ENCODE peak calls at places on chromosomes 2 and 18, in ten cellular contexts. One of them, this sample, is unnamed.

GRCh38 chr2:111196435-111196834 is 75.7 kb downstream of the BCL2L11 start:
- DNase-seq in kidney: no peak
- DNase-seq in sigmoid colon: no peak
- DNase-seq in AG08396: no peak
- DNase-seq in fibroblast of pulmonary artery: no peak
- DNase-seq in HFF-Myc: no peak
- DNase-seq in amygdala: no peak
- DNase-seq in NCI-H524: no peak
- DNase-seq in NCI-H1417: no peak
- DNase-seq in SK-MEL-5: no peak
- DNase-seq in this sample: no peak

GRCh38 chr18:74589021-74589420 is 8.6 kb upstream of the ZNF407 start:
- DNase-seq in kidney: no peak
- DNase-seq in sigmoid colon: no peak
- DNase-seq in AG08396: no peak
- DNase-seq in fibroblast of pulmonary artery: no peak
- DNase-seq in HFF-Myc: no peak
- DNase-seq in amygdala: no peak
- DNase-seq in NCI-H524: no peak
- DNase-seq in NCI-H1417: no peak
- DNase-seq in SK-MEL-5: no peak
- DNase-seq in this sample: no peak

GRCh38 chr18:78125497-78125896 is 854.1 kb upstream of the SALL3 start:
- DNase-seq in kidney: no peak
- DNase-seq in sigmoid colon: no peak
- DNase-seq in AG08396: no peak
- DNase-seq in fibroblast of pulmonary artery: no peak
- DNase-seq in HFF-Myc: no peak
- DNase-seq in amygdala: no peak
- DNase-seq in NCI-H524: no peak
- DNase-seq in NCI-H1417: no peak
- DNase-seq in SK-MEL-5: no peak
- DNase-seq in this sample: no peak

GRCh38 chr18:23032030-23032582 is 99.0 kb downstream of the RBBP8 start:
- DNase-seq in kidney: no peak
- DNase-seq in sigmoid colon: no peak
- DNase-seq in AG08396: peak
- DNase-seq in fibroblast of pulmonary artery: peak
- DNase-seq in HFF-Myc: no peak
- DNase-seq in amygdala: no peak
- DNase-seq in NCI-H524: no peak
- DNase-seq in NCI-H1417: no peak
- DNase-seq in SK-MEL-5: peak
- DNase-seq in this sample: no peak

GRCh38 chr2:227765788-227766187 is 20.1 kb downstream of the SCYGR8 start:
- DNase-seq in kidney: no peak
- DNase-seq in sigmoid colon: no peak
- DNase-seq in AG08396: no peak
- DNase-seq in fibroblast of pulmonary artery: peak
- DNase-seq in HFF-Myc: no peak
- DNase-seq in amygdala: no peak
- DNase-seq in NCI-H524: no peak
- DNase-seq in NCI-H1417: no peak
- DNase-seq in SK-MEL-5: no peak
- DNase-seq in this sample: no peak

GRCh38 chr2:74440378-74441110 is 1.2 kb downstream of the RTKN start:
- DNase-seq in kidney: peak
- DNase-seq in sigmoid colon: peak
- DNase-seq in AG08396: peak
- DNase-seq in fibroblast of pulmonary artery: peak
- DNase-seq in HFF-Myc: peak
- DNase-seq in amygdala: peak
- DNase-seq in NCI-H524: peak
- DNase-seq in NCI-H1417: peak
- DNase-seq in SK-MEL-5: peak
- DNase-seq in this sample: no peak

GRCh38 chr2:182015334-182016109 is 29.9 kb downstream of the PPP1R1C start:
- DNase-seq in kidney: no peak
- DNase-seq in sigmoid colon: no peak
- DNase-seq in AG08396: no peak
- DNase-seq in fibroblast of pulmonary artery: no peak
- DNase-seq in HFF-Myc: no peak
- DNase-seq in amygdala: no peak
- DNase-seq in NCI-H524: no peak
- DNase-seq in NCI-H1417: no peak
- DNase-seq in SK-MEL-5: no peak
- DNase-seq in this sample: no peak

GRCh38 chr2:170715062-170715931 is at the start of gene SP5:
- DNase-seq in kidney: peak
- DNase-seq in sigmoid colon: peak
- DNase-seq in AG08396: peak
- DNase-seq in fibroblast of pulmonary artery: peak
- DNase-seq in HFF-Myc: no peak
- DNase-seq in amygdala: no peak
- DNase-seq in NCI-H524: peak
- DNase-seq in NCI-H1417: peak
- DNase-seq in SK-MEL-5: no peak
- DNase-seq in this sample: peak

GRCh38 chr18:50119363-50119762 is 75.6 kb downstream of the MYO5B start:
- DNase-seq in kidney: no peak
- DNase-seq in sigmoid colon: no peak
- DNase-seq in AG08396: no peak
- DNase-seq in fibroblast of pulmonary artery: no peak
- DNase-seq in HFF-Myc: no peak
- DNase-seq in amygdala: no peak
- DNase-seq in NCI-H524: no peak
- DNase-seq in NCI-H1417: no peak
- DNase-seq in SK-MEL-5: no peak
- DNase-seq in this sample: no peak

GRCh38 chr2:45496869-45497268 is 114.2 kb downstream of the SRBD1 start:
- DNase-seq in kidney: no peak
- DNase-seq in sigmoid colon: no peak
- DNase-seq in AG08396: no peak
- DNase-seq in fibroblast of pulmonary artery: no peak
- DNase-seq in HFF-Myc: no peak
- DNase-seq in amygdala: no peak
- DNase-seq in NCI-H524: peak
- DNase-seq in NCI-H1417: no peak
- DNase-seq in SK-MEL-5: no peak
- DNase-seq in this sample: no peak

GRCh38 chr2:174744111-174744510 is 20.2 kb downstream of the CHRNA1 start:
- DNase-seq in kidney: no peak
- DNase-seq in sigmoid colon: no peak
- DNase-seq in AG08396: no peak
- DNase-seq in fibroblast of pulmonary artery: no peak
- DNase-seq in HFF-Myc: no peak
- DNase-seq in amygdala: no peak
- DNase-seq in NCI-H524: no peak
- DNase-seq in NCI-H1417: no peak
- DNase-seq in SK-MEL-5: no peak
- DNase-seq in this sample: no peak

GRCh38 chr2:237955640-237956401 is 11.0 kb upstream of the UBE2F start:
- DNase-seq in kidney: no peak
- DNase-seq in sigmoid colon: no peak
- DNase-seq in AG08396: peak
- DNase-seq in fibroblast of pulmonary artery: no peak
- DNase-seq in HFF-Myc: no peak
- DNase-seq in amygdala: no peak
- DNase-seq in NCI-H524: no peak
- DNase-seq in NCI-H1417: no peak
- DNase-seq in SK-MEL-5: no peak
- DNase-seq in this sample: no peak

GRCh38 chr2:26033270-26033768 is 565 bp upstream of the RAB10 start:
- DNase-seq in kidney: no peak
- DNase-seq in sigmoid colon: no peak
- DNase-seq in AG08396: no peak
- DNase-seq in fibroblast of pulmonary artery: peak
- DNase-seq in HFF-Myc: peak
- DNase-seq in amygdala: no peak
- DNase-seq in NCI-H524: peak
- DNase-seq in NCI-H1417: peak
- DNase-seq in SK-MEL-5: peak
- DNase-seq in this sample: peak

GRCh38 chr2:36376992-36377738 is 21.6 kb downstream of the CRIM1 start:
- DNase-seq in kidney: peak
- DNase-seq in sigmoid colon: no peak
- DNase-seq in AG08396: no peak
- DNase-seq in fibroblast of pulmonary artery: no peak
- DNase-seq in HFF-Myc: no peak
- DNase-seq in amygdala: no peak
- DNase-seq in NCI-H524: no peak
- DNase-seq in NCI-H1417: no peak
- DNase-seq in SK-MEL-5: no peak
- DNase-seq in this sample: peak

GRCh38 chr2:235050992-235051351 is 99.2 kb downstream of the SH3BP4 start:
- DNase-seq in kidney: peak
- DNase-seq in sigmoid colon: peak
- DNase-seq in AG08396: peak
- DNase-seq in fibroblast of pulmonary artery: peak
- DNase-seq in HFF-Myc: peak
- DNase-seq in amygdala: peak
- DNase-seq in NCI-H524: peak
- DNase-seq in NCI-H1417: peak
- DNase-seq in SK-MEL-5: peak
- DNase-seq in this sample: peak

GRCh38 chr2:225334524-225334923 is 65.0 kb upstream of the NYAP2 start:
- DNase-seq in kidney: no peak
- DNase-seq in sigmoid colon: no peak
- DNase-seq in AG08396: no peak
- DNase-seq in fibroblast of pulmonary artery: no peak
- DNase-seq in HFF-Myc: no peak
- DNase-seq in amygdala: no peak
- DNase-seq in NCI-H524: no peak
- DNase-seq in NCI-H1417: peak
- DNase-seq in SK-MEL-5: no peak
- DNase-seq in this sample: no peak

GRCh38 chr2:121197369-121198091 is 87.5 kb downstream of the TFCP2L1 start:
- DNase-seq in kidney: peak
- DNase-seq in sigmoid colon: peak
- DNase-seq in AG08396: peak
- DNase-seq in fibroblast of pulmonary artery: peak
- DNase-seq in HFF-Myc: peak
- DNase-seq in amygdala: peak
- DNase-seq in NCI-H524: no peak
- DNase-seq in NCI-H1417: no peak
- DNase-seq in SK-MEL-5: no peak
- DNase-seq in this sample: peak

GRCh38 chr18:74731097-74731496 is 133.4 kb downstream of the ZNF407 start:
- DNase-seq in kidney: no peak
- DNase-seq in sigmoid colon: no peak
- DNase-seq in AG08396: peak
- DNase-seq in fibroblast of pulmonary artery: peak
- DNase-seq in HFF-Myc: no peak
- DNase-seq in amygdala: no peak
- DNase-seq in NCI-H524: no peak
- DNase-seq in NCI-H1417: no peak
- DNase-seq in SK-MEL-5: no peak
- DNase-seq in this sample: no peak

GRCh38 chr18:49849331-49850217 is 36.2 kb upstream of the ACAA2 start:
- DNase-seq in kidney: peak
- DNase-seq in sigmoid colon: no peak
- DNase-seq in AG08396: peak
- DNase-seq in fibroblast of pulmonary artery: peak
- DNase-seq in HFF-Myc: peak
- DNase-seq in amygdala: no peak
- DNase-seq in NCI-H524: peak
- DNase-seq in NCI-H1417: peak
- DNase-seq in SK-MEL-5: peak
- DNase-seq in this sample: peak

GRCh38 chr2:145752091-145752806 is 1232.3 kb upstream of the ZEB2 start:
- DNase-seq in kidney: no peak
- DNase-seq in sigmoid colon: no peak
- DNase-seq in AG08396: peak
- DNase-seq in fibroblast of pulmonary artery: peak
- DNase-seq in HFF-Myc: peak
- DNase-seq in amygdala: no peak
- DNase-seq in NCI-H524: peak
- DNase-seq in NCI-H1417: peak
- DNase-seq in SK-MEL-5: peak
- DNase-seq in this sample: no peak

GRCh38 chr2:239318790-239319189 is 82.0 kb downstream of the HDAC4 start:
- DNase-seq in kidney: no peak
- DNase-seq in sigmoid colon: peak
- DNase-seq in AG08396: no peak
- DNase-seq in fibroblast of pulmonary artery: peak
- DNase-seq in HFF-Myc: no peak
- DNase-seq in amygdala: no peak
- DNase-seq in NCI-H524: no peak
- DNase-seq in NCI-H1417: no peak
- DNase-seq in SK-MEL-5: no peak
- DNase-seq in this sample: no peak

GRCh38 chr18:49721981-49722380 is 91.4 kb downstream of the ACAA2 start:
- DNase-seq in kidney: no peak
- DNase-seq in sigmoid colon: no peak
- DNase-seq in AG08396: no peak
- DNase-seq in fibroblast of pulmonary artery: no peak
- DNase-seq in HFF-Myc: no peak
- DNase-seq in amygdala: no peak
- DNase-seq in NCI-H524: no peak
- DNase-seq in NCI-H1417: no peak
- DNase-seq in SK-MEL-5: no peak
- DNase-seq in this sample: no peak

GRCh38 chr2:100870652-100871531 is 51.0 kb downstream of the NPAS2 start:
- DNase-seq in kidney: no peak
- DNase-seq in sigmoid colon: no peak
- DNase-seq in AG08396: no peak
- DNase-seq in fibroblast of pulmonary artery: no peak
- DNase-seq in HFF-Myc: no peak
- DNase-seq in amygdala: no peak
- DNase-seq in NCI-H524: no peak
- DNase-seq in NCI-H1417: no peak
- DNase-seq in SK-MEL-5: peak
- DNase-seq in this sample: no peak

GRCh38 chr18:32910694-32911296 is 138.0 kb upstream of the KLHL14 start:
- DNase-seq in kidney: no peak
- DNase-seq in sigmoid colon: no peak
- DNase-seq in AG08396: no peak
- DNase-seq in fibroblast of pulmonary artery: no peak
- DNase-seq in HFF-Myc: no peak
- DNase-seq in amygdala: no peak
- DNase-seq in NCI-H524: no peak
- DNase-seq in NCI-H1417: no peak
- DNase-seq in SK-MEL-5: peak
- DNase-seq in this sample: no peak

GRCh38 chr2:226915846-226916360 is 80.0 kb downstream of the RHBDD1 start:
- DNase-seq in kidney: no peak
- DNase-seq in sigmoid colon: no peak
- DNase-seq in AG08396: peak
- DNase-seq in fibroblast of pulmonary artery: peak
- DNase-seq in HFF-Myc: no peak
- DNase-seq in amygdala: no peak
- DNase-seq in NCI-H524: no peak
- DNase-seq in NCI-H1417: no peak
- DNase-seq in SK-MEL-5: no peak
- DNase-seq in this sample: no peak

GRCh38 chr18:23243178-23243577 is 107.9 kb downstream of the CABLES1 start:
- DNase-seq in kidney: no peak
- DNase-seq in sigmoid colon: no peak
- DNase-seq in AG08396: no peak
- DNase-seq in fibroblast of pulmonary artery: no peak
- DNase-seq in HFF-Myc: no peak
- DNase-seq in amygdala: no peak
- DNase-seq in NCI-H524: no peak
- DNase-seq in NCI-H1417: peak
- DNase-seq in SK-MEL-5: no peak
- DNase-seq in this sample: no peak

GRCh38 chr2:170298115-170298514 is 120.2 kb downstream of the MYO3B start:
- DNase-seq in kidney: no peak
- DNase-seq in sigmoid colon: no peak
- DNase-seq in AG08396: no peak
- DNase-seq in fibroblast of pulmonary artery: no peak
- DNase-seq in HFF-Myc: no peak
- DNase-seq in amygdala: no peak
- DNase-seq in NCI-H524: no peak
- DNase-seq in NCI-H1417: no peak
- DNase-seq in SK-MEL-5: no peak
- DNase-seq in this sample: no peak

GRCh38 chr2:48305569-48305968 is 224.4 kb upstream of the STON1 start:
- DNase-seq in kidney: no peak
- DNase-seq in sigmoid colon: no peak
- DNase-seq in AG08396: no peak
- DNase-seq in fibroblast of pulmonary artery: no peak
- DNase-seq in HFF-Myc: no peak
- DNase-seq in amygdala: no peak
- DNase-seq in NCI-H524: no peak
- DNase-seq in NCI-H1417: no peak
- DNase-seq in SK-MEL-5: no peak
- DNase-seq in this sample: no peak